ENCODE peak calls at places on chromosome 2, in five cellular contexts. One of them, this sample, is unnamed.

GRCh38 chr2:121436918-121437317 is 93.8 kb upstream of the RNU4ATAC start:
- DNase-seq in SK-N-SH: no peak
- DNase-seq in K562: no peak
- DNase-seq in HCT116: no peak
- DNase-seq in H1: no peak
- DNase-seq in this sample: no peak

GRCh38 chr2:227655454-227655853 is 11.2 kb upstream of the SCYGR5 start:
- DNase-seq in K562: peak
- DNase-seq in SK-N-SH: no peak
- DNase-seq in H1: no peak
- DNase-seq in HCT116: peak
- DNase-seq in this sample: no peak

GRCh38 chr2:172373761-172374160 is 53.6 kb upstream of the ITGA6 start:
- DNase-seq in HCT116: no peak
- DNase-seq in K562: no peak
- DNase-seq in H1: no peak
- DNase-seq in SK-N-SH: no peak
- DNase-seq in this sample: no peak

GRCh38 chr2:179571141-179571713 is 290.2 kb downstream of the ZNF385B start:
- DNase-seq in SK-N-SH: no peak
- DNase-seq in H1: no peak
- DNase-seq in HCT116: no peak
- DNase-seq in K562: no peak
- DNase-seq in this sample: no peak

GRCh38 chr2:13114391-13114790 is 397.7 kb downstream of the TRIB2 start:
- DNase-seq in H1: no peak
- DNase-seq in SK-N-SH: peak
- DNase-seq in HCT116: no peak
- DNase-seq in K562: no peak
- DNase-seq in this sample: no peak

GRCh38 chr2:208175069-208175842 is 11.9 kb upstream of the CRYGA start:
- DNase-seq in H1: peak
- DNase-seq in HCT116: peak
- DNase-seq in SK-N-SH: peak
- DNase-seq in K562: peak
- DNase-seq in this sample: peak

GRCh38 chr2:127091148-127091547 is 15.8 kb downstream of the BIN1 start:
- DNase-seq in HCT116: no peak
- DNase-seq in H1: no peak
- DNase-seq in SK-N-SH: no peak
- DNase-seq in K562: no peak
- DNase-seq in this sample: no peak

GRCh38 chr2:152950125-152950524 is 231.7 kb downstream of the ARL6IP6 start:
- DNase-seq in SK-N-SH: no peak
- DNase-seq in H1: peak
- DNase-seq in K562: no peak
- DNase-seq in HCT116: no peak
- DNase-seq in this sample: peak

GRCh38 chr2:3651686-3652516 is 6.1 kb upstream of the ALLC start:
- DNase-seq in SK-N-SH: peak
- DNase-seq in K562: no peak
- DNase-seq in HCT116: no peak
- DNase-seq in H1: peak
- DNase-seq in this sample: peak

GRCh38 chr2:54634564-54635511 is 88.6 kb upstream of the EML6 start:
- DNase-seq in K562: no peak
- DNase-seq in HCT116: no peak
- DNase-seq in H1: no peak
- DNase-seq in SK-N-SH: no peak
- DNase-seq in this sample: peak

GRCh38 chr2:53220969-53221368 is 546.6 kb upstream of the CHAC2 start:
- DNase-seq in SK-N-SH: no peak
- DNase-seq in HCT116: no peak
- DNase-seq in K562: no peak
- DNase-seq in H1: no peak
- DNase-seq in this sample: no peak

GRCh38 chr2:150341982-150342680 is 145.3 kb downstream of the RND3 start:
- DNase-seq in H1: no peak
- DNase-seq in K562: no peak
- DNase-seq in HCT116: no peak
- DNase-seq in SK-N-SH: no peak
- DNase-seq in this sample: no peak

GRCh38 chr2:200590090-200590489 is 4.3 kb downstream of the AOX1 start:
- DNase-seq in K562: no peak
- DNase-seq in H1: no peak
- DNase-seq in HCT116: no peak
- DNase-seq in SK-N-SH: no peak
- DNase-seq in this sample: no peak

GRCh38 chr2:235463893-235464292 is 29.9 kb upstream of the AGAP1 start:
- DNase-seq in H1: no peak
- DNase-seq in SK-N-SH: no peak
- DNase-seq in K562: no peak
- DNase-seq in HCT116: no peak
- DNase-seq in this sample: no peak

GRCh38 chr2:127857494-127857818 is 499 bp downstream of the POLR2D start:
- DNase-seq in SK-N-SH: peak
- DNase-seq in K562: peak
- DNase-seq in H1: no peak
- DNase-seq in HCT116: no peak
- DNase-seq in this sample: no peak

GRCh38 chr2:207061181-207061580 is 104.6 kb downstream of the KLF7 start:
- DNase-seq in H1: no peak
- DNase-seq in K562: no peak
- DNase-seq in HCT116: no peak
- DNase-seq in SK-N-SH: no peak
- DNase-seq in this sample: no peak

GRCh38 chr2:224927671-224928173 is 114.5 kb downstream of the DOCK10 start:
- DNase-seq in SK-N-SH: no peak
- DNase-seq in H1: no peak
- DNase-seq in HCT116: no peak
- DNase-seq in K562: no peak
- DNase-seq in this sample: no peak

GRCh38 chr2:85767803-85768665 is 14.2 kb downstream of the ATOH8 start:
- DNase-seq in HCT116: no peak
- DNase-seq in SK-N-SH: no peak
- DNase-seq in K562: no peak
- DNase-seq in H1: no peak
- DNase-seq in this sample: no peak

GRCh38 chr2:10717630-10718029 is 3.8 kb upstream of the ATP6V1C2 start:
- DNase-seq in HCT116: no peak
- DNase-seq in H1: no peak
- DNase-seq in K562: no peak
- DNase-seq in SK-N-SH: no peak
- DNase-seq in this sample: no peak

GRCh38 chr2:65991332-65991731 is 443.6 kb upstream of the MEIS1 start:
- DNase-seq in K562: no peak
- DNase-seq in HCT116: no peak
- DNase-seq in H1: no peak
- DNase-seq in SK-N-SH: no peak
- DNase-seq in this sample: no peak

GRCh38 chr2:36361396-36361795 is 5.8 kb downstream of the CRIM1 start:
- DNase-seq in HCT116: no peak
- DNase-seq in SK-N-SH: no peak
- DNase-seq in K562: no peak
- DNase-seq in H1: no peak
- DNase-seq in this sample: no peak

GRCh38 chr2:120661551-120661950 is 74.1 kb upstream of the GLI2 start:
- DNase-seq in SK-N-SH: no peak
- DNase-seq in HCT116: no peak
- DNase-seq in K562: no peak
- DNase-seq in H1: peak
- DNase-seq in this sample: no peak

GRCh38 chr2:236107971-236108625 is 60.1 kb downstream of the GBX2 start:
- DNase-seq in K562: no peak
- DNase-seq in H1: no peak
- DNase-seq in HCT116: no peak
- DNase-seq in SK-N-SH: no peak
- DNase-seq in this sample: no peak

GRCh38 chr2:28564346-28564745 is 68.5 kb downstream of the PLB1 start:
- DNase-seq in SK-N-SH: no peak
- DNase-seq in HCT116: no peak
- DNase-seq in K562: no peak
- DNase-seq in H1: no peak
- DNase-seq in this sample: no peak

GRCh38 chr2:16152101-16152927 is 212.0 kb downstream of the MYCN start:
- DNase-seq in H1: peak
- DNase-seq in SK-N-SH: no peak
- DNase-seq in K562: no peak
- DNase-seq in HCT116: no peak
- DNase-seq in this sample: no peak

GRCh38 chr2:42770288-42771131 is 6.6 kb upstream of the OXER1 start:
- DNase-seq in K562: peak
- DNase-seq in H1: peak
- DNase-seq in HCT116: peak
- DNase-seq in SK-N-SH: peak
- DNase-seq in this sample: peak

GRCh38 chr2:168730391-168730790 is 72.0 kb upstream of the NOSTRIN start:
- DNase-seq in HCT116: no peak
- DNase-seq in K562: no peak
- DNase-seq in SK-N-SH: no peak
- DNase-seq in H1: no peak
- DNase-seq in this sample: peak

GRCh38 chr2:11133238-11133935 is 21.9 kb upstream of the SLC66A3 start:
- DNase-seq in SK-N-SH: no peak
- DNase-seq in HCT116: no peak
- DNase-seq in H1: no peak
- DNase-seq in K562: no peak
- DNase-seq in this sample: no peak

GRCh38 chr2:120441351-120441700 is 95.4 kb downstream of the INHBB start:
- DNase-seq in SK-N-SH: no peak
- DNase-seq in HCT116: no peak
- DNase-seq in K562: no peak
- DNase-seq in H1: no peak
- DNase-seq in this sample: no peak

GRCh38 chr2:232974431-232974830 is 38.6 kb downstream of the NGEF start:
- DNase-seq in K562: no peak
- DNase-seq in SK-N-SH: no peak
- DNase-seq in HCT116: no peak
- DNase-seq in H1: no peak
- DNase-seq in this sample: no peak

GRCh38 chr2:156333951-156334495 is 1.5 kb upstream of the NR4A2 start:
- DNase-seq in H1: peak
- DNase-seq in HCT116: no peak
- DNase-seq in K562: peak
- DNase-seq in SK-N-SH: peak
- DNase-seq in this sample: peak

GRCh38 chr2:238464389-238464788 is 37.7 kb downstream of the ASB1 start:
- DNase-seq in HCT116: no peak
- DNase-seq in SK-N-SH: no peak
- DNase-seq in K562: no peak
- DNase-seq in H1: no peak
- DNase-seq in this sample: no peak

GRCh38 chr2:167599228-167599627 is 648.2 kb downstream of the STK39 start:
- DNase-seq in SK-N-SH: peak
- DNase-seq in H1: no peak
- DNase-seq in HCT116: no peak
- DNase-seq in K562: no peak
- DNase-seq in this sample: no peak

GRCh38 chr2:80473806-80474205 is 169.3 kb upstream of the LRRTM1 start:
- DNase-seq in HCT116: no peak
- DNase-seq in SK-N-SH: no peak
- DNase-seq in K562: no peak
- DNase-seq in H1: no peak
- DNase-seq in this sample: no peak

GRCh38 chr2:51490576-51491234 is 458.8 kb upstream of the NRXN1 start:
- DNase-seq in SK-N-SH: peak
- DNase-seq in K562: no peak
- DNase-seq in HCT116: no peak
- DNase-seq in H1: no peak
- DNase-seq in this sample: no peak

DNA sequence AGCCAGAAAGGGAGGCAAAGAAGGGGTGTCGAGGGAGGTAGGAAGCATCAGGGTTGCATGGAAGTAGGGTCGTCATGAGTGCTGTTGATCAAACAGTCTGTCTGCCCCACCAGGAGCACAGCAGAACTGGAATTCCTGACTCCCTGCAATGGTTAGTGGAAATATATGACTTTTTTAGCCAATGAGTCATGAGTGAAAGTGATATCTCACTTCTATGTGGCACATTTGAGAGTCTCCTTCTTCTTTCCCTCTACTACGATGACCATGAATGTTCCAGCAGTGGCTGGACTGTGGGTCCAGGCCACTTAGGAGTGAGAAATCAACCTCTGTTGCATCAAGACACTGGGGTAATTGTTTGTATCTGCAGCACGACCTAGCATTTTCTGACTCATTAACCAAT is 199.5 kb downstream of the TTC32 start:
- DNase-seq in K562: no peak
- DNase-seq in SK-N-SH: no peak
- DNase-seq in HCT116: no peak
- DNase-seq in H1: no peak
- DNase-seq in this sample: no peak
- TF ChIP-seq YY1 in K562: no peak
- TF ChIP-seq YY1 in SK-N-SH: no peak
- TF ChIP-seq YY1 in HCT116: no peak
- TF ChIP-seq YY1 in H1: no peak
- TF ChIP-seq YY1 in this sample: no peak

GRCh38 chr2:132670961-132671781 is 1.2 kb upstream of the LYPD1 start:
- DNase-seq in H1: peak
- DNase-seq in K562: no peak
- DNase-seq in SK-N-SH: peak
- DNase-seq in HCT116: peak
- DNase-seq in this sample: peak
- H3K4me3 ChIP-seq in H1: peak
- H3K4me3 ChIP-seq in K562: no peak
- H3K4me3 ChIP-seq in SK-N-SH: peak
- H3K4me3 ChIP-seq in HCT116: no peak
- H3K4me3 ChIP-seq in this sample: peak

GRCh38 chr2:45497355-45497754 is 113.7 kb downstream of the SRBD1 start:
- DNase-seq in SK-N-SH: no peak
- DNase-seq in HCT116: no peak
- DNase-seq in H1: no peak
- DNase-seq in K562: no peak
- DNase-seq in this sample: no peak
- TF ChIP-seq YY1 in SK-N-SH: no peak
- TF ChIP-seq YY1 in HCT116: no peak
- TF ChIP-seq YY1 in H1: no peak
- TF ChIP-seq YY1 in K562: no peak
- TF ChIP-seq YY1 in this sample: no peak

GRCh38 chr2:218881744-218882462 is 1.3 kb downstream of the WNT10A start:
- DNase-seq in SK-N-SH: peak
- DNase-seq in H1: no peak
- DNase-seq in HCT116: no peak
- DNase-seq in K562: no peak
- DNase-seq in this sample: no peak
- H3K4me3 ChIP-seq in SK-N-SH: no peak
- H3K4me3 ChIP-seq in H1: no peak
- H3K4me3 ChIP-seq in HCT116: no peak
- H3K4me3 ChIP-seq in K562: no peak
- H3K4me3 ChIP-seq in this sample: no peak

GRCh38 chr2:105521176-105521575 is 122.3 kb upstream of the FHL2 start:
- DNase-seq in SK-N-SH: peak
- DNase-seq in H1: no peak
- DNase-seq in K562: peak
- DNase-seq in HCT116: no peak
- DNase-seq in this sample: no peak
- TF ChIP-seq YY1 in SK-N-SH: no peak
- TF ChIP-seq YY1 in H1: no peak
- TF ChIP-seq YY1 in K562: no peak
- TF ChIP-seq YY1 in HCT116: no peak
- TF ChIP-seq YY1 in this sample: no peak

GRCh38 chr2:218036371-218036770 is 32.7 kb upstream of the RUFY4 start:
- DNase-seq in HCT116: no peak
- DNase-seq in H1: no peak
- DNase-seq in SK-N-SH: no peak
- DNase-seq in K562: no peak
- DNase-seq in this sample: no peak
- H3K4me3 ChIP-seq in HCT116: no peak
- H3K4me3 ChIP-seq in H1: no peak
- H3K4me3 ChIP-seq in SK-N-SH: no peak
- H3K4me3 ChIP-seq in K562: no peak
- H3K4me3 ChIP-seq in this sample: no peak